ENCODE peak calls at places on chromosome 9, in eight cellular contexts. One of them, this sample, is unnamed. For H3K27me3, the result is how much of the 10 kb centered on the place peaks cover.

GRCh38 chr9:20684865-20685696 is 1.0 kb downstream of the FOCAD start:
- DNase-seq in lower lobe of right lung: no peak
- DNase-seq in stomach: no peak
- DNase-seq in fibroblast of lung: peak
- DNase-seq in ovary: no peak
- DNase-seq in right lobe of liver: no peak
- DNase-seq in A673: peak
- DNase-seq in cardiac muscle cell: no peak
- DNase-seq in this sample: no peak

GRCh38 chr9:136614967-136615623 is 47.6 kb upstream of the EGFL7 start:
- DNase-seq in lower lobe of right lung: no peak
- DNase-seq in stomach: no peak
- DNase-seq in fibroblast of lung: no peak
- DNase-seq in ovary: no peak
- DNase-seq in right lobe of liver: no peak
- DNase-seq in A673: no peak
- DNase-seq in cardiac muscle cell: peak
- DNase-seq in this sample: no peak

GRCh38 chr9:86099695-86100364 is 472 bp upstream of the GOLM1 start:
- DNase-seq in lower lobe of right lung: peak
- DNase-seq in stomach: peak
- DNase-seq in fibroblast of lung: peak
- DNase-seq in ovary: peak
- DNase-seq in right lobe of liver: no peak
- DNase-seq in A673: peak
- DNase-seq in cardiac muscle cell: peak
- DNase-seq in this sample: no peak

GRCh38 chr9:125484632-125485282 is 222.3 kb downstream of the MAPKAP1 start:
- DNase-seq in lower lobe of right lung: no peak
- DNase-seq in stomach: no peak
- DNase-seq in fibroblast of lung: peak
- DNase-seq in ovary: peak
- DNase-seq in right lobe of liver: no peak
- DNase-seq in A673: no peak
- DNase-seq in cardiac muscle cell: no peak
- DNase-seq in this sample: no peak

GRCh38 chr9:104301770-104302169 is 202.3 kb upstream of the OR13F1 start:
- DNase-seq in lower lobe of right lung: no peak
- DNase-seq in stomach: no peak
- DNase-seq in fibroblast of lung: no peak
- DNase-seq in ovary: no peak
- DNase-seq in right lobe of liver: no peak
- DNase-seq in A673: no peak
- DNase-seq in cardiac muscle cell: no peak
- DNase-seq in this sample: no peak

GRCh38 chr9:136667217-136667939 is 4.7 kb downstream of the EGFL7 start:
- DNase-seq in lower lobe of right lung: no peak
- DNase-seq in stomach: no peak
- DNase-seq in fibroblast of lung: no peak
- DNase-seq in ovary: no peak
- DNase-seq in right lobe of liver: no peak
- DNase-seq in A673: peak
- DNase-seq in cardiac muscle cell: no peak
- DNase-seq in this sample: no peak

GRCh38 chr9:91886433-91887031 is 63.5 kb downstream of the ROR2 start:
- DNase-seq in lower lobe of right lung: no peak
- DNase-seq in stomach: no peak
- DNase-seq in fibroblast of lung: no peak
- DNase-seq in ovary: no peak
- DNase-seq in right lobe of liver: no peak
- DNase-seq in A673: no peak
- DNase-seq in cardiac muscle cell: no peak
- DNase-seq in this sample: no peak

GRCh38 chr9:35712762-35713400 is 19.1 kb downstream of the TLN1 start:
- DNase-seq in lower lobe of right lung: no peak
- DNase-seq in stomach: no peak
- DNase-seq in fibroblast of lung: no peak
- DNase-seq in ovary: no peak
- DNase-seq in right lobe of liver: no peak
- DNase-seq in A673: no peak
- DNase-seq in cardiac muscle cell: no peak
- DNase-seq in this sample: no peak

GRCh38 chr9:21994996-21995651 is 533 bp downstream of the CDKN2B-AS1 start:
- DNase-seq in lower lobe of right lung: peak
- DNase-seq in stomach: peak
- DNase-seq in fibroblast of lung: peak
- DNase-seq in ovary: peak
- DNase-seq in right lobe of liver: peak
- DNase-seq in A673: no peak
- DNase-seq in cardiac muscle cell: peak
- DNase-seq in this sample: no peak

GRCh38 chr9:212265-212664 is 2.4 kb upstream of the DOCK8 start:
- DNase-seq in lower lobe of right lung: no peak
- DNase-seq in stomach: no peak
- DNase-seq in fibroblast of lung: no peak
- DNase-seq in ovary: no peak
- DNase-seq in right lobe of liver: no peak
- DNase-seq in A673: no peak
- DNase-seq in cardiac muscle cell: no peak
- DNase-seq in this sample: no peak

GRCh38 chr9:209143-209758 is 5.4 kb upstream of the DOCK8 start:
- DNase-seq in lower lobe of right lung: no peak
- DNase-seq in stomach: no peak
- DNase-seq in fibroblast of lung: no peak
- DNase-seq in ovary: no peak
- DNase-seq in right lobe of liver: no peak
- DNase-seq in A673: no peak
- DNase-seq in cardiac muscle cell: no peak
- DNase-seq in this sample: no peak

GRCh38 chr9:214488-215448 is at the start of gene DOCK8:
- DNase-seq in lower lobe of right lung: peak
- DNase-seq in stomach: peak
- DNase-seq in fibroblast of lung: no peak
- DNase-seq in ovary: peak
- DNase-seq in right lobe of liver: peak
- DNase-seq in A673: no peak
- DNase-seq in cardiac muscle cell: peak
- DNase-seq in this sample: no peak

GRCh38 chr9:211036-211435 is 3.6 kb upstream of the DOCK8 start:
- DNase-seq in lower lobe of right lung: no peak
- DNase-seq in stomach: no peak
- DNase-seq in fibroblast of lung: no peak
- DNase-seq in ovary: no peak
- DNase-seq in right lobe of liver: no peak
- DNase-seq in A673: no peak
- DNase-seq in cardiac muscle cell: no peak
- DNase-seq in this sample: no peak

GRCh38 chr9:211557-211956 is 3.1 kb upstream of the DOCK8 start:
- DNase-seq in lower lobe of right lung: no peak
- DNase-seq in stomach: no peak
- DNase-seq in fibroblast of lung: no peak
- DNase-seq in ovary: no peak
- DNase-seq in right lobe of liver: no peak
- DNase-seq in A673: no peak
- DNase-seq in cardiac muscle cell: no peak
- DNase-seq in this sample: no peak
- H3K27ac ChIP-seq in lower lobe of right lung: peak
- H3K27ac ChIP-seq in stomach: no peak
- H3K27ac ChIP-seq in fibroblast of lung: no peak
- H3K27ac ChIP-seq in ovary: peak
- H3K27ac ChIP-seq in right lobe of liver: no peak
- H3K27ac ChIP-seq in A673: no peak
- H3K27ac ChIP-seq in cardiac muscle cell: no peak
- H3K27ac ChIP-seq in this sample: no peak

DNA sequence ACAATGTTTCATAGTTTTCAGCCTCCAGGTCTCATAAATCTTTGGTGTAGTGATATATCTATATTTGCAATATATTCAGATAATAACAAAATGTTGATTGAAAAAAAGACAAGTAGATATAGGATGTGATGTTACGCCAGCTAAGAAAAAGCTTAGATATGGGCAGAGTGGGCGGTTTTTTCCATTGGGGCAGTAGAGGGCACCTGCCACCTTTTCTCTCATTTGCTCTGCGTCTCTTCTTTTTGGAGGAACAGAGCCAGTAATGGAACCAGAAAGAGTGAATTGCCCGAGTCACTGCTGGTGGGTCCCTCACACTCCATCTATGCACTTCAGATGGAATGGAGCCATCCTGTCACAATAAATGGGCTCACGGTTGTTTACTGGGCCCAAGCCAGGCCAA is 62.1 kb upstream of the FANCC start:
- DNase-seq in lower lobe of right lung: no peak
- DNase-seq in stomach: no peak
- DNase-seq in fibroblast of lung: no peak
- DNase-seq in ovary: no peak
- DNase-seq in right lobe of liver: no peak
- DNase-seq in A673: no peak
- DNase-seq in cardiac muscle cell: no peak
- DNase-seq in this sample: no peak
- TF ChIP-seq CTCF in lower lobe of right lung: no peak
- TF ChIP-seq CTCF in stomach: no peak
- TF ChIP-seq CTCF in fibroblast of lung: no peak
- TF ChIP-seq CTCF in ovary: no peak
- TF ChIP-seq CTCF in right lobe of liver: peak
- TF ChIP-seq CTCF in A673: peak
- TF ChIP-seq CTCF in cardiac muscle cell: no peak
- TF ChIP-seq CTCF in this sample: no peak

GRCh38 chr9:93114169-93114983 is 18.4 kb downstream of the CARD19 start:
- DNase-seq in lower lobe of right lung: peak
- DNase-seq in stomach: no peak
- DNase-seq in fibroblast of lung: no peak
- DNase-seq in ovary: peak
- DNase-seq in right lobe of liver: peak
- DNase-seq in A673: no peak
- DNase-seq in cardiac muscle cell: no peak
- DNase-seq in this sample: no peak

GRCh38 chr9:93116049-93116961 is 17.7 kb downstream of the NINJ1 start:
- DNase-seq in lower lobe of right lung: peak
- DNase-seq in stomach: peak
- DNase-seq in fibroblast of lung: peak
- DNase-seq in ovary: peak
- DNase-seq in right lobe of liver: peak
- DNase-seq in A673: no peak
- DNase-seq in cardiac muscle cell: no peak
- DNase-seq in this sample: no peak

GRCh38 chr9:93112864-93113389 is 16.9 kb downstream of the CARD19 start:
- DNase-seq in lower lobe of right lung: peak
- DNase-seq in stomach: no peak
- DNase-seq in fibroblast of lung: no peak
- DNase-seq in ovary: peak
- DNase-seq in right lobe of liver: peak
- DNase-seq in A673: no peak
- DNase-seq in cardiac muscle cell: no peak
- DNase-seq in this sample: no peak

GRCh38 chr9:93114984-93115335 is 18.9 kb downstream of the CARD19 start:
- DNase-seq in lower lobe of right lung: no peak
- DNase-seq in stomach: no peak
- DNase-seq in fibroblast of lung: no peak
- DNase-seq in ovary: no peak
- DNase-seq in right lobe of liver: no peak
- DNase-seq in A673: no peak
- DNase-seq in cardiac muscle cell: no peak
- DNase-seq in this sample: no peak

DNA sequence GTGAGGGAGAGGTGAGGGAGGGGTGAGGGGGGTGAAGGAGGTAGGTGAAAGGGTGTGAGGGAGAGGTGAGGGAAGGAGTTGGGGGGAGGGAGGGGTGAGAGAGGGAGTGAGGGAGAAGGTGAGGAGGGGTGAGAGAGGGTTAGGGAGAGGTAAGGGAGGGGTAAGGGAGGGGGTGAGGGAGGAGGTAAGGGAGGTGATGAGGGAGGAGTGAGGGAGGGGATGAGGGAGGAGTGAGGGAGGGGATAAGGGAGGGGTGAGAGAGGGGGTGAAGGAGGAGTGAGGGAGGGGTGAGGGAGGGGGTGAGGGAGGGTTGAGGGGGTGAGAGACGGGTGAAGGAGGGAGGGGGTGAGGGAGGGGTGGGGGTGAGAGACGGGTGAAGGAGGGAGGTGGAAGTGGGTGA is 18.6 kb downstream of the NINJ1 start:
- DNase-seq in lower lobe of right lung: peak
- DNase-seq in stomach: no peak
- DNase-seq in fibroblast of lung: no peak
- DNase-seq in ovary: no peak
- DNase-seq in right lobe of liver: no peak
- DNase-seq in A673: no peak
- DNase-seq in cardiac muscle cell: no peak
- DNase-seq in this sample: no peak
- H3K27me3 ChIP-seq in lower lobe of right lung: under half
- H3K27me3 ChIP-seq in stomach: under half
- H3K27me3 ChIP-seq in fibroblast of lung: under half
- H3K27me3 ChIP-seq in ovary: under half
- H3K27me3 ChIP-seq in right lobe of liver: under half
- H3K27me3 ChIP-seq in A673: under half
- H3K27me3 ChIP-seq in cardiac muscle cell: under half
- H3K27me3 ChIP-seq in this sample: under half

GRCh38 chr9:88989961-88990570 is 1.2 kb upstream of the S1PR3 start:
- DNase-seq in lower lobe of right lung: no peak
- DNase-seq in stomach: no peak
- DNase-seq in fibroblast of lung: no peak
- DNase-seq in ovary: no peak
- DNase-seq in right lobe of liver: no peak
- DNase-seq in A673: no peak
- DNase-seq in cardiac muscle cell: peak
- DNase-seq in this sample: no peak
- H3K27ac ChIP-seq in lower lobe of right lung: no peak
- H3K27ac ChIP-seq in stomach: no peak
- H3K27ac ChIP-seq in fibroblast of lung: no peak
- H3K27ac ChIP-seq in ovary: no peak
- H3K27ac ChIP-seq in right lobe of liver: no peak
- H3K27ac ChIP-seq in A673: no peak
- H3K27ac ChIP-seq in cardiac muscle cell: no peak
- H3K27ac ChIP-seq in this sample: no peak

DNA sequence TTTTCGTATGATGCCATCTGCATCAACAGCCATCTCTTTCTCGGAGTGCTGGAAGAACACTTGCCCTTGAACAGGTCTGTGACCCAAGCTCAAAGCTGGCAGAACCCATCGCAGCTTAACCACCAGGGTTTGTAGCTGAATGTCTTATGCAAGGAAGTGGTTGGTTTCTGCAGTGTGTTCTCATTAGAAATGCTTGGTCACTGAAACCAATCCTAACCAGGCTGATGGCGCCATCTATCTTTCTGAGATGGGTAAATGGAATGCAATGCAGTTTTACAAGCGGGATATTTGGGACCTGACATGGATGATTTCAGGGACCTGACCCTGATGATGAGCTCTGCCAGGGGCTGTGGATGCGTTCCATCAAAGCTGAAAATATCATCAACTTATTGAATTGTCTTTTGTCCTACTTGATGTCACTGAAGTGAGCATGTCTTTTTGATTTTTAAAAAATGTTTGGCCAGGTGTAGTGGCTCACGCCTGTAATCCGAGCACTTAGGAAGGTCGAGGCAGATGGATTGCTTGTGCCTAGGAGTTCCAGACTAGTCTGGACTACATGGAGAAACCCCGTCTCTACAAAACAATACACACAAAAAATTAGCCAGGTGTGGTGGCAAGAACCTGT is 28.7 kb downstream of the DMRT3 start:
- DNase-seq in lower lobe of right lung: no peak
- DNase-seq in stomach: no peak
- DNase-seq in fibroblast of lung: peak
- DNase-seq in ovary: no peak
- DNase-seq in right lobe of liver: no peak
- DNase-seq in A673: peak
- DNase-seq in cardiac muscle cell: peak
- DNase-seq in this sample: peak
- TF ChIP-seq CTCF in lower lobe of right lung: peak
- TF ChIP-seq CTCF in stomach: no peak
- TF ChIP-seq CTCF in fibroblast of lung: peak
- TF ChIP-seq CTCF in ovary: no peak
- TF ChIP-seq CTCF in right lobe of liver: peak
- TF ChIP-seq CTCF in A673: peak
- TF ChIP-seq CTCF in cardiac muscle cell: peak
- TF ChIP-seq CTCF in this sample: peak

This sample was measured in keratinocyte.